ENCODE peak calls at places on chromosome 15, in ten cellular contexts. V is stomach, E is Peyer's patch, C is GM12878, F is A549, H is body of pancreas, G is tibial nerve, S is heart left ventricle, T is breast epithelium, U is prostate gland. N is an unnamed sample.

GRCh38 chr15:69557340-69558137 is 104.9 kb downstream of the RPLP1 start:
- DNase-seq in V (peak; percentile 37), E (no peak), C (no peak), F (peak; percentile 96), H (no peak), G (no peak), S (no peak), T (no peak), U (no peak), N (peak; percentile 59)

GRCh38 chr15:99857836-99858235 is 124.6 kb upstream of the LYSMD4 start:
- DNase-seq in V (no peak), E (no peak), C (no peak), F (no peak), H (no peak), G (no peak), S (no peak), T (no peak), U (no peak), N (no peak)

GRCh38 chr15:92884813-92885461 is 15.2 kb upstream of the CHD2 start:
- DNase-seq in V (no peak), E (no peak), C (no peak), F (peak; percentile 48), H (no peak), G (no peak), S (no peak), T (no peak), U (no peak), N (no peak)

GRCh38 chr15:67839358-67839928 is 402 bp downstream of the RNU6-1 start:
- DNase-seq in V (no peak), E (peak; percentile 53), C (no peak), F (peak; percentile 76), H (no peak), G (no peak), S (no peak), T (no peak), U (no peak), N (peak; percentile 46)

GRCh38 chr15:65382921-65383320 is 5.1 kb upstream of the IGDCC3 start:
- DNase-seq in V (no peak), E (no peak), C (no peak), F (no peak), H (no peak), G (no peak), S (no peak), T (no peak), U (no peak), N (no peak)

GRCh38 chr15:78396976-78397375 is 41.0 kb upstream of the IREB2 start:
- DNase-seq in V (peak; percentile 94), E (peak; percentile 86), C (no peak), F (peak; percentile 31), H (peak; percentile 84), G (peak; percentile 30), S (no peak), T (peak; percentile 73), U (peak; percentile 46), N (peak; percentile 92)

GRCh38 chr15:80159301-80159700 is 6.5 kb downstream of the FAH start:
- DNase-seq in V (no peak), E (no peak), C (no peak), F (no peak), H (no peak), G (no peak), S (no peak), T (no peak), U (no peak), N (no peak)

GRCh38 chr15:98729446-98730042 is 81.2 kb downstream of the IGF1R start:
- DNase-seq in V (no peak), E (no peak), C (no peak), F (no peak), H (peak; percentile 58), G (no peak), S (no peak), T (no peak), U (no peak), N (peak; percentile 46)

DNA sequence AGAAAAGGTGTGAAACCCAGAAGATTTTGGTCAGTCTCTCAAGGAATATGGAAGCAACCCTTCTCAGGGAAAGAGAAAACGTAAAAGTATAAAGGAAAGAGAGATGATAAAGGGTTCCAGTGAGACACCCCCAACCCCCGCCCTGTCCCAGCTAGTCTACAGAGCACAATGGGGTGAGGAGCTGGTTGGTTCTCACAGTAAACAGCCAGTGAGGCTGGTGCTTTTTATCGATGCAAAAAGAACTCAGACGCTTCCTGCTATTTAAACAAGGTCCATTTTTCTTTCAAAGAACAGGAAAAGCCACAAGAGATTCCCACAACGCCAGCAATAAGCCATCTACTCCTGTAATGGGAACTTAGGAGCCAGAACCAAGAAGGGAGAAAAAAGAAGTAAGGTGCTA is 65.9 kb downstream of the CHAC1 start:
- DNase-seq in V (no peak), E (no peak), C (no peak), F (no peak), H (no peak), G (no peak), S (no peak), T (no peak), U (no peak), N (no peak)
- TF ChIP-seq POLR2A in V (no peak), E (no peak), C (no peak), F (no peak), H (no peak), G (no peak), S (no peak), T (no peak), U (no peak), N (no peak)

GRCh38 chr15:22237891-22238275 is 157.6 kb downstream of the OR4M2 start:
- DNase-seq in V (no peak), E (no peak), C (no peak), F (no peak), H (no peak), G (no peak), S (peak; percentile 51), T (no peak), U (no peak), N (no peak)

GRCh38 chr15:22240403-22240802 is 160.1 kb downstream of the OR4M2 start:
- DNase-seq in V (no peak), E (no peak), C (no peak), F (no peak), H (no peak), G (no peak), S (no peak), T (no peak), U (no peak), N (no peak)

GRCh38 chr15:22239806-22240180 is 159.5 kb downstream of the OR4M2 start:
- DNase-seq in V (no peak), E (no peak), C (no peak), F (no peak), H (no peak), G (no peak), S (peak; percentile 46), T (no peak), U (no peak), N (no peak)

GRCh38 chr15:22232675-22233074 is 152.3 kb downstream of the OR4M2 start:
- DNase-seq in V (no peak), E (no peak), C (no peak), F (no peak), H (no peak), G (no peak), S (no peak), T (no peak), U (no peak), N (no peak)

DNA sequence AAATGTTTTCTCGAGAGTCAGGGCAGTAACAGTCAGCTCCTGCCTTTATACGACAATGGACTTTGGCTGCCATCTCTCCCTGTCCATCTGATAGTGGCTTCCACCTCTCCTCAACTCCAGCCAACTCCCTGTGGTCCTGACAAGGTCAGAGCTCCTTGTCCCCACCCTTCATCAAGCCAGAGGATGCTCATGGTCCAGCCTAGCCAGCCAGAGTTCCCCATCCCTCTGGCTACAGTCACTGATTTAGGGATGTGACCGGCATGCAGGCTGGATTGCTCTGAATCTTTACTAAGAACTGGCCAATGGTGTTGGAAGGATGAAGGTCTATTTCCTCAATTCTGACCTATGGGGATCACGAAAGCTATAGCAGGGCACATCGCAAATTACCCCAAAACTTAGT is 156.1 kb downstream of the OR4M2 start:
- DNase-seq in V (no peak), E (no peak), C (no peak), F (no peak), H (no peak), G (no peak), S (peak; percentile 31), T (no peak), U (no peak), N (no peak)
- H3K9me3 ChIP-seq in V (no peaks in the 10 kb centered on the region), E (no peaks in the 10 kb centered on the region), C (no peaks in the 10 kb centered on the region), F (peaks cover 23% of the 10 kb centered on the region), H (no peaks in the 10 kb centered on the region), G (no peaks in the 10 kb centered on the region), S (no peaks in the 10 kb centered on the region), T (no peaks in the 10 kb centered on the region), U (no peaks in the 10 kb centered on the region), N (no peaks in the 10 kb centered on the region)

GRCh38 chr15:88645171-88646087 is 6.6 kb downstream of the ISG20 start:
- DNase-seq in V (peak; percentile 17), E (peak; percentile 24), C (no peak), F (no peak), H (peak; percentile 8), G (no peak), S (no peak), T (no peak), U (no peak), N (peak; percentile 38)

GRCh38 chr15:88646088-88646405 is 7.2 kb downstream of the ISG20 start:
- DNase-seq in V (no peak), E (no peak), C (no peak), F (no peak), H (no peak), G (no peak), S (no peak), T (no peak), U (no peak), N (no peak)

GRCh38 chr15:88641959-88642452 is 3.2 kb downstream of the ISG20 start:
- DNase-seq in V (no peak), E (no peak), C (no peak), F (no peak), H (no peak), G (no peak), S (no peak), T (no peak), U (no peak), N (no peak)

GRCh38 chr15:88646951-88647350 is 8.1 kb downstream of the ISG20 start:
- DNase-seq in V (peak; percentile 22), E (peak; percentile 33), C (no peak), F (no peak), H (peak; percentile 6), G (no peak), S (no peak), T (no peak), U (no peak), N (peak; percentile 3)

GRCh38 chr15:88644741-88645140 is 5.9 kb downstream of the ISG20 start:
- DNase-seq in V (peak; percentile 22), E (peak; percentile 37), C (no peak), F (no peak), H (no peak), G (no peak), S (no peak), T (no peak), U (no peak), N (no peak)
- TF ChIP-seq POLR2A in V (no peak), E (no peak), C (no peak), F (no peak), H (no peak), G (no peak), S (no peak), T (no peak), U (no peak), N (no peak)

DNA sequence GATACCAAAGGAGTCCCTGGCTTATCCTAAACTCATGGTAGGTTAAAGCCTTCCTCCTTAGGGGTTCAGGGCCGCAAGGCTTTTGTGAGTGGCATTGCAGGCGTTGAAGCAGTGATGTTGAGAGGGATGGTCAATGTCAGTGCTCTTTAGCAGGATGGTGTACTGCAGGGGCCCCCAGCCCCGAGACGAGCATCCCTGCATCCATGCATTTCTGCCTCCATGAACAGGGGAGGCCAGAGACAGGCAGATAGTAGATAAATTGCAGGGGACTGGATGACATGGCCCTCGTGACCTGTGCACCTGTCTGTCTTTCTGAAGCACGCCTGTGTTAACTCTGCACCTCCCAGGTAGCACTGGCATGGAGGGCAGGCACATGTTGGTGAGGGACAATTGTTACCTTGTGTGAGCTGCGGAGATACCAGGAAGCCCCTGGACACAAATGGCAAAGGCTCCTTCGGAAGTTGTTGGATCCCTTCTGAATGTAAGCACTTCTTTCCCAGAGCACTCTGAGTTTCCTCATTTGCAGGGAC is 133.5 kb downstream of the SNRPN start:
- DNase-seq in V (no peak), E (no peak), C (no peak), F (no peak), H (no peak), G (no peak), S (no peak), T (no peak), U (no peak), N (no peak)
- H3K9me3 ChIP-seq in V (peaks cover 71% of the 10 kb centered on the region), E (peaks cover 93% of the 10 kb centered on the region), C (peaks cover 8% of the 10 kb centered on the region), F (peaks cover 2% of the 10 kb centered on the region), H (peaks cover 96% of the 10 kb centered on the region), G (peaks cover 7% of the 10 kb centered on the region), S (peaks cover 97% of the 10 kb centered on the region), T (peaks cover 100% of the 10 kb centered on the region), U (no peaks in the 10 kb centered on the region), N (no peaks in the 10 kb centered on the region)